ENCODE peak calls at places on chromosomes 3 and 15, in eight cellular contexts. M, N, K, A, T, Q, J and L are unnamed samples.

GRCh38 chr3:136752046-136752326 is 192 bp downstream of the STAG1 start:
- DNase-seq in J (no peak), Q (peak; percentile 81), A (no peak), N (peak; percentile 74), T (no peak), K (no peak), M (no peak), L (no peak)

GRCh38 chr3:71493372-71493771 is 90.2 kb downstream of the FOXP1 start:
- DNase-seq in K (no peak), A (no peak), M (no peak), T (no peak), J (no peak), Q (no peak), N (no peak), L (no peak)

GRCh38 chr3:124381565-124382333 is 348.5 kb upstream of the UMPS start:
- DNase-seq in J (no peak), N (no peak), A (peak; percentile 15), Q (no peak), T (no peak), M (no peak), K (peak; percentile 38), L (no peak)

GRCh38 chr3:120418866-120419490 is 31.8 kb downstream of the FSTL1 start:
- DNase-seq in Q (peak; percentile 58), A (no peak), J (peak; percentile 41), T (no peak), K (peak; percentile 73), M (peak; percentile 51), N (peak; percentile 65), L (peak; percentile 54)

GRCh38 chr3:141076821-141077571 is 25.8 kb downstream of the SPSB4 start:
- DNase-seq in M (peak; percentile 86), A (peak; percentile 60), K (no peak), J (no peak), T (peak; percentile 11), Q (no peak), N (no peak), L (no peak)

GRCh38 chr3:163039636-163040035 is 1543.0 kb downstream of the OTOL1 start:
- DNase-seq in N (no peak), A (no peak), J (no peak), T (no peak), K (no peak), Q (no peak), M (no peak), L (no peak)

GRCh38 chr3:177470200-177470941 is 273.1 kb upstream of the TBL1XR1 start:
- DNase-seq in K (no peak), Q (no peak), N (no peak), A (no peak), T (no peak), M (peak; percentile 43), J (no peak), L (no peak)

GRCh38 chr15:101250931-101251829 is 668 bp downstream of the CHSY1 start:
- DNase-seq in M (peak; percentile 49), T (no peak), A (no peak), N (no peak), J (no peak), Q (peak; percentile 68), K (peak; percentile 39), L (no peak)

GRCh38 chr15:88644741-88645140 is 5.9 kb downstream of the ISG20 start:
- DNase-seq in K (no peak), Q (no peak), A (no peak), N (peak; percentile 40), T (no peak), M (no peak), J (no peak), L (no peak)

GRCh38 chr3:195080571-195081141 is 190.3 kb downstream of the XXYLT1 start:
- DNase-seq in T (no peak), M (no peak), N (no peak), A (peak; percentile 14), K (no peak), Q (no peak), J (no peak), L (no peak)

GRCh38 chr15:67641453-67641852 is 99.0 kb downstream of the MAP2K5 start:
- DNase-seq in T (no peak), Q (no peak), K (no peak), A (no peak), M (no peak), N (no peak), J (no peak), L (no peak)

GRCh38 chr3:64548200-64548889 is 139.5 kb downstream of the ADAMTS9 start:
- DNase-seq in A (peak; percentile 30), Q (no peak), K (no peak), J (no peak), T (peak; percentile 99), M (peak; percentile 45), N (no peak), L (no peak)

GRCh38 chr15:40906947-40907802 is 12.9 kb downstream of the VPS18 start:
- DNase-seq in Q (peak; percentile 72), J (no peak), N (peak; percentile 66), T (no peak), A (peak; percentile 29), M (peak; percentile 44), K (no peak), L (no peak)

GRCh38 chr15:50100484-50100883 is 18.5 kb downstream of the ATP8B4 start:
- DNase-seq in M (no peak), K (no peak), A (no peak), J (no peak), Q (no peak), T (no peak), N (no peak), L (no peak)

GRCh38 chr3:67937498-67938118 is 283.2 kb upstream of the SUCLG2 start:
- DNase-seq in A (no peak), M (no peak), K (no peak), T (no peak), J (no peak), Q (no peak), N (no peak), L (no peak)

GRCh38 chr3:88132894-88133293 is 16.9 kb upstream of the C3orf38 start:
- DNase-seq in N (no peak), A (no peak), M (peak; percentile 7), T (no peak), Q (no peak), K (no peak), J (no peak), L (no peak)

GRCh38 chr3:126818696-126819095 is 114.7 kb downstream of the CHCHD6 start:
- DNase-seq in N (no peak), K (no peak), A (no peak), M (no peak), T (no peak), Q (no peak), J (no peak), L (no peak)

GRCh38 chr3:126817781-126818180 is 113.7 kb downstream of the CHCHD6 start:
- DNase-seq in J (no peak), N (no peak), T (no peak), A (no peak), Q (no peak), K (no peak), M (no peak), L (no peak)

GRCh38 chr3:126811530-126811929 is 107.5 kb downstream of the CHCHD6 start:
- DNase-seq in N (no peak), Q (no peak), K (no peak), J (no peak), A (peak; percentile 25), T (peak; percentile 20), M (peak; percentile 14), L (no peak)

GRCh38 chr3:126816323-126816722 is 112.3 kb downstream of the CHCHD6 start:
- DNase-seq in T (no peak), J (no peak), M (no peak), K (no peak), Q (no peak), N (no peak), A (no peak), L (no peak)

DNA sequence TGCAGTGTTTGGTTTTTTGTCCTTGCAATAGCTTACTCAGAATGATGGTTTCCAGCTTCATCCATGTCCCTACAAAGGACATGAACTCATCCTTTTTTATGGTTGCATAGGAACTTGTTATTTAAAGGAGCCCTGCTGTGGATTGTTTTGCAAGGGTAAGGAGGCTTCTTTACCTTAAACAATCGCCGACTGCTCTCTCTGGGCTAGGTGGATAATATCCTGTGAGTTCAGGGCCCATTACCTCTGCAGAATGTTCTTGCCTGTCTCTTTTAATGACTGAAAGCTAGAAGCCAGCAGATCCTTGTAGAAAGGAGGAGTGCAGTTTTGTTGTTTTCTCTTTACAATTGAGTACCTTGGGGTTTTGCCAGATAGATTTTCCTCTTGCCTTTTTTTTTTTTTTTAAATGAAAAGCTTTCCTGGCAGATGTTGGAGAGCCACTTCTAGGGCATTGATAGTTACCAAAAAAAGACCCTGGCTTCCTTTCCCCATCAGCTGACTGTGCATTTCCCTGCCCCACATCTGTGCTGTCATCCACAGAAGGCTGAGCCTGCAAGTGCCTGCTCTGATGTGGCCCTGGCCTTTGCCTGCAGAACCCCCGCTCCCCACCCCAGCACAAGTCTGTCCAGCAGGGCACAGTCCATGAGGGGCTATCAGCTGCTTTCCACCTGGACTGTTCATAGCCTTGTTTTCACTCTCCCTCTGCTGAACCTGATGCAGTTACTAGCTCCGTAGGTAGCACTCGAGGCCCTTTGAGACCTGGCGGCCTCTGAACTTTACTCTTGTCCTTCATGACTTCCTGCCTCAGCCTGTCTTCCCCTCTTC is 113.1 kb downstream of the CHCHD6 start:
- DNase-seq in Q (no peak), M (peak; percentile 3), T (no peak), K (no peak), J (no peak), A (no peak), N (no peak), L (no peak)
- H3K4me2 ChIP-seq in Q (no peak overlapping the region), M (no peak overlapping the region), T (no peak overlapping the region), K (no peak overlapping the region), J (no peak overlapping the region), A (no peak overlapping the region), N (no peak overlapping the region), L (no peak overlapping the region)

GRCh38 chr15:92840149-92840548 is 60.0 kb upstream of the CHD2 start:
- DNase-seq in N (no peak), T (no peak), K (no peak), Q (no peak), J (no peak), M (no peak), A (no peak), L (peak; percentile 62)
- H3K4me2 ChIP-seq in N (peak overlapping the region; percentile 62), T (no peak overlapping the region), K (no peak overlapping the region), Q (no peak overlapping the region), J (no peak overlapping the region), M (no peak overlapping the region), A (no peak overlapping the region), L (peak overlapping the region; percentile 39)

DNA sequence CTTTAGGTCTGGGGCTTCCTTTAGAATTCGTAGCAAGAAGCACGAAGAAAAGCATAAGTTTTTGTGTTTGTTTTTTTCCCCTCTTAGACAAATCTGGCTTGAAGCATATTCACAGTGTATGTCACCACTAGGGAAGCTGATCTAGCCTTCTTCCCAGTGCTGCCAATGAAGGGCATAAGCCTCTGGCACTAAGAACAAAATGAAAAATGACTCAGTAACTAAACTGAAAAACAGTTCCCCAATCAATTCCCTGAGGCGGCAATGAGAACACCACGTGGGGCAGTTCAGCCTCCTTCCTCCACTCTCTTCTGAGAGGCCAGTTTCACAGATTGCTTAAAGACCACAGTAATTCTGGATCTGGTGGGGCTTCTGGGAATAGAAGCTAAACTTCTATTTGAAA is 338.1 kb downstream of the GAP43 start:
- DNase-seq in Q (no peak), T (no peak), K (no peak), J (no peak), M (no peak), A (no peak), N (no peak), L (no peak)
- H3K4me2 ChIP-seq in Q (no peak overlapping the region), T (no peak overlapping the region), K (no peak overlapping the region), J (no peak overlapping the region), M (no peak overlapping the region), A (no peak overlapping the region), N (no peak overlapping the region), L (no peak overlapping the region)

DNA sequence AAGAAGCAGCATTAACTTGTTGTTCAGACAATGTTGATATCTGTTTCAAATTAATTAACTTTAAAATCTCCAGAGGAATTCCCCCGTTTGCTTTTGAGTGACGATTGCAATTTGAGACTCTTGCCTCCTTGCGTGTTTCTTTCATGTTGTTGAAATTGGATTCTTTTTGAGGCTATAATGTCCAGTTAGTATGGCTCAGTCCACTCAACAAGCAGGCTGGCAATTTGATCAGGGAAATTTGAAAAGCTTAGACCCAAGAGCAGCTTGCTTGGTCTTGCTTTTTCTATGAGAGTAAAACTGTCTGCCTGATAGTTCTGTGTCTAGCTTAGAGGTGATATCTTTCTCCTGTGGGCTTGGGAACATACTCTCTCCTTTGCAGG is 2.0 kb downstream of the ARID3B start:
- DNase-seq in N (no peak), Q (no peak), M (no peak), K (no peak), J (no peak), T (no peak), A (no peak), L (no peak)
- H3K4me2 ChIP-seq in N (no peak overlapping the region), Q (no peak overlapping the region), M (no peak overlapping the region), K (no peak overlapping the region), J (no peak overlapping the region), T (no peak overlapping the region), A (peak overlapping the region; percentile 6), L (no peak overlapping the region)